ENCODE peak calls at places on chromosomes 16 and 17, in four cellular contexts. One of them, this sample, is unnamed.

GRCh38 chr17:6749519-6749918 is 6.3 kb upstream of the XAF1 start:
- DNase-seq in HepG2: no peak
- DNase-seq in GM12878: no peak
- DNase-seq in K562: no peak
- DNase-seq in this sample: no peak

GRCh38 chr16:11250091-11250785 is 5.8 kb downstream of the SOCS1 start:
- DNase-seq in HepG2: no peak
- DNase-seq in K562: no peak
- DNase-seq in GM12878: no peak
- DNase-seq in this sample: no peak

GRCh38 chr16:11914210-11914758 is 1.5 kb downstream of the GSPT1 start:
- DNase-seq in GM12878: no peak
- DNase-seq in HepG2: no peak
- DNase-seq in K562: no peak
- DNase-seq in this sample: no peak

GRCh38 chr16:85912271-85912974 is 13.5 kb downstream of the IRF8 start:
- DNase-seq in HepG2: no peak
- DNase-seq in GM12878: no peak
- DNase-seq in K562: no peak
- DNase-seq in this sample: no peak

GRCh38 chr16:54342001-54342776 is 55.6 kb upstream of the IRX3 start:
- DNase-seq in GM12878: no peak
- DNase-seq in K562: no peak
- DNase-seq in HepG2: no peak
- DNase-seq in this sample: no peak

GRCh38 chr17:81237591-81238489 is 1.0 kb downstream of the TEPSIN start:
- DNase-seq in K562: no peak
- DNase-seq in GM12878: no peak
- DNase-seq in HepG2: no peak
- DNase-seq in this sample: no peak

GRCh38 chr17:17096438-17097178 is 54.4 kb downstream of the MPRIP start:
- DNase-seq in K562: no peak
- DNase-seq in GM12878: no peak
- DNase-seq in HepG2: peak
- DNase-seq in this sample: no peak

GRCh38 chr16:24721830-24722238 is 7.6 kb upstream of the TNRC6A start:
- DNase-seq in K562: no peak
- DNase-seq in HepG2: no peak
- DNase-seq in GM12878: no peak
- DNase-seq in this sample: no peak

GRCh38 chr17:19303367-19303776 is 59.2 kb downstream of the B9D1 start:
- DNase-seq in HepG2: no peak
- DNase-seq in K562: no peak
- DNase-seq in GM12878: no peak
- DNase-seq in this sample: no peak

GRCh38 chr16:11675561-11676511 is 7.6 kb downstream of the SNN start:
- DNase-seq in K562: no peak
- DNase-seq in HepG2: peak
- DNase-seq in GM12878: no peak
- DNase-seq in this sample: no peak

GRCh38 chr16:23107878-23108277 is 41.4 kb downstream of the USP31 start:
- DNase-seq in GM12878: no peak
- DNase-seq in HepG2: no peak
- DNase-seq in K562: no peak
- DNase-seq in this sample: no peak

GRCh38 chr17:18026408-18026776 is 12.6 kb downstream of the ATPAF2 start:
- DNase-seq in GM12878: no peak
- DNase-seq in HepG2: no peak
- DNase-seq in K562: no peak
- DNase-seq in this sample: no peak

GRCh38 chr17:61486135-61487120 is 34.2 kb downstream of the TBX4 start:
- DNase-seq in GM12878: no peak
- DNase-seq in K562: no peak
- DNase-seq in HepG2: no peak
- DNase-seq in this sample: peak

GRCh38 chr17:49748791-49749190 is 15.1 kb downstream of the FAM117A start:
- DNase-seq in GM12878: peak
- DNase-seq in HepG2: no peak
- DNase-seq in K562: no peak
- DNase-seq in this sample: no peak

GRCh38 chr16:67372664-67373063 is 20.6 kb downstream of the TPPP3 start:
- DNase-seq in GM12878: no peak
- DNase-seq in K562: no peak
- DNase-seq in HepG2: no peak
- DNase-seq in this sample: no peak

GRCh38 chr16:72066747-72067146 is 3.7 kb downstream of the HPR start:
- DNase-seq in HepG2: peak
- DNase-seq in GM12878: no peak
- DNase-seq in K562: peak
- DNase-seq in this sample: peak

GRCh38 chr16:71676236-71676635 is 48.3 kb downstream of the PHLPP2 start:
- DNase-seq in K562: no peak
- DNase-seq in HepG2: no peak
- DNase-seq in GM12878: no peak
- DNase-seq in this sample: no peak

GRCh38 chr17:28665994-28666393 is 4.0 kb downstream of the SUPT6H start:
- DNase-seq in HepG2: no peak
- DNase-seq in GM12878: no peak
- DNase-seq in K562: no peak
- DNase-seq in this sample: no peak

GRCh38 chr16:66069576-66069975 is 296.9 kb upstream of the CDH5 start:
- DNase-seq in GM12878: no peak
- DNase-seq in K562: no peak
- DNase-seq in HepG2: no peak
- DNase-seq in this sample: no peak

GRCh38 chr17:8576895-8577294 is 53.6 kb downstream of the MYH10 start:
- DNase-seq in GM12878: no peak
- DNase-seq in K562: no peak
- DNase-seq in HepG2: no peak
- DNase-seq in this sample: no peak

GRCh38 chr17:60330731-60331130 is 61.2 kb downstream of the USP32 start:
- DNase-seq in HepG2: no peak
- DNase-seq in K562: no peak
- DNase-seq in GM12878: no peak
- DNase-seq in this sample: no peak

GRCh38 chr16:75256059-75256870 is 4.8 kb upstream of the BCAR1 start:
- DNase-seq in GM12878: no peak
- DNase-seq in K562: peak
- DNase-seq in HepG2: peak
- DNase-seq in this sample: no peak

GRCh38 chr16:54927125-54928015 is 3.3 kb upstream of the IRX5 start:
- DNase-seq in GM12878: no peak
- DNase-seq in HepG2: no peak
- DNase-seq in K562: no peak
- DNase-seq in this sample: no peak

GRCh38 chr17:7046127-7046724 is 2.3 kb upstream of the SLC16A11 start:
- DNase-seq in HepG2: peak
- DNase-seq in K562: no peak
- DNase-seq in GM12878: no peak
- DNase-seq in this sample: no peak

GRCh38 chr16:66483689-66484452 is 56.8 kb downstream of the BEAN1 start:
- DNase-seq in HepG2: peak
- DNase-seq in K562: peak
- DNase-seq in GM12878: no peak
- DNase-seq in this sample: peak

GRCh38 chr16:64450170-64450569 is 671.7 kb downstream of the CDH11 start:
- DNase-seq in K562: no peak
- DNase-seq in HepG2: no peak
- DNase-seq in GM12878: no peak
- DNase-seq in this sample: no peak

GRCh38 chr17:79572136-79572915 is 38.5 kb downstream of the RBFOX3 start:
- DNase-seq in K562: no peak
- DNase-seq in HepG2: no peak
- DNase-seq in GM12878: no peak
- DNase-seq in this sample: no peak

GRCh38 chr16:65884018-65884417 is 482.5 kb upstream of the CDH5 start:
- DNase-seq in HepG2: no peak
- DNase-seq in GM12878: no peak
- DNase-seq in K562: no peak
- DNase-seq in this sample: no peak

GRCh38 chr16:53821957-53822625 is 118.1 kb downstream of the FTO start:
- DNase-seq in HepG2: peak
- DNase-seq in K562: no peak
- DNase-seq in GM12878: no peak
- DNase-seq in this sample: no peak

DNA sequence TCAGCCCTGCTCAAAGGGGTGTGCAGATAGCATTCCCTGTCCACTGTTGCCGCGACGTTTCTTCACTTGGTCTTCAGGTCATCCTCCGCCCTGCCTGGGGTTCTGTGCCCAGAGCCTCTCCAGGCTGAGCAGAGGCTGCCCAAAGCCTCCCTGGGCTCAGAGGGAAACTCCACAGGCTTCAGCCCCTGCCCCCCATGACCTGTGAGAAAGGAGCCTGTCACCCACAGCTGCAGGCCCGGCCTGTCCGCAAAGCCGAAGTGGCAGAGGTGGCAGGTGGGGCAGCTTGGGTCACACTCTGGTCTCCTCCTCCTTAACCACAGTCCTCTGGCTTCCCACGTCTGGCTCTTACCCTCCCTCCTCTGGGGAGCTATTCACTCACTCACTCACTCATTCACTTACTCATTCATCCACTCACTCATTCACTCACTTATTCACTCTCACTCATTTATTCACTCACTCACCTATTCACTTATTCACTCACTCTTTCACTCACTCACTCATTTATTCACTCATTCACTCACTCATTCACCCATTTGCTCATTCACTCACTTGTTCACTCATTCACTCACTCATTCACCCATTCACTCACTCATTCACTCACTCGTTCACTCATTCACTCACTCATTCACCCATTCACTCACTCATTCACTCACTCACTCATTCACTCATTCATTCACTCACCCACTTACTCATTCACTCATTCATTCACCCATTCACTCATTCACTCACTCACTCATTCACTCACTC is 7.1 kb upstream of the CPSF4L start:
- DNase-seq in HepG2: no peak
- DNase-seq in GM12878: no peak
- DNase-seq in K562: no peak
- DNase-seq in this sample: no peak
- TF ChIP-seq TARDBP in HepG2: no peak
- TF ChIP-seq TARDBP in GM12878: no peak
- TF ChIP-seq TARDBP in K562: no peak
- TF ChIP-seq TARDBP in this sample: no peak

GRCh38 chr17:65055708-65056638 is 567 bp downstream of the GNA13 start:
- DNase-seq in GM12878: no peak
- DNase-seq in K562: peak
- DNase-seq in HepG2: peak
- DNase-seq in this sample: peak
- TF ChIP-seq FOXK2 in GM12878: no peak
- TF ChIP-seq FOXK2 in K562: no peak
- TF ChIP-seq FOXK2 in HepG2: no peak
- TF ChIP-seq FOXK2 in this sample: no peak

DNA sequence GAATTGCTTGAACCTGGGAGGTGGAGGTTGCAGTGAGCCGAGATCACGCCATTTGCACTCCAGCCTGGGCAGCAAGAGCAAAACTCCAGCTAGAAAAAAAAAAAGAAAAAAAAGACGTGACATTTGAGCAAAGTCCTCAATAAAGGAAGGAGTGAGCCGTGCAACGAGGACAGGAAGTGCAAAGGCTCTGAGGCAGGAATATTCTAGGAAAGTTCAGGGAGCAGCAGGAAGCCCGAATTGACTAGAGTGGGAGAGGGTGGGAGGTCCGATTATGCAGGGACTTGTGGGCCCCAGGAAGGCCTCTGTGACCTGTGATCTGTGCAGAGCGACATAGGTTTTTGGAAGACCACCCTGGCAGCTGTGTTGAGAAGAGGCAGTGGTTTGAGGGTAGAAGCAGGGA is 8.6 kb upstream of the LASP1NB start:
- DNase-seq in HepG2: no peak
- DNase-seq in K562: no peak
- DNase-seq in GM12878: no peak
- DNase-seq in this sample: no peak
- TF ChIP-seq SP1 in HepG2: no peak
- TF ChIP-seq SP1 in K562: no peak
- TF ChIP-seq SP1 in GM12878: no peak
- TF ChIP-seq SP1 in this sample: no peak

GRCh38 chr16:88482630-88483391 is 29.7 kb downstream of the ZFPM1 start:
- DNase-seq in GM12878: no peak
- DNase-seq in HepG2: peak
- DNase-seq in K562: no peak
- DNase-seq in this sample: no peak
- TF ChIP-seq TARDBP in GM12878: no peak
- TF ChIP-seq TARDBP in HepG2: no peak
- TF ChIP-seq TARDBP in K562: no peak
- TF ChIP-seq TARDBP in this sample: no peak

DNA sequence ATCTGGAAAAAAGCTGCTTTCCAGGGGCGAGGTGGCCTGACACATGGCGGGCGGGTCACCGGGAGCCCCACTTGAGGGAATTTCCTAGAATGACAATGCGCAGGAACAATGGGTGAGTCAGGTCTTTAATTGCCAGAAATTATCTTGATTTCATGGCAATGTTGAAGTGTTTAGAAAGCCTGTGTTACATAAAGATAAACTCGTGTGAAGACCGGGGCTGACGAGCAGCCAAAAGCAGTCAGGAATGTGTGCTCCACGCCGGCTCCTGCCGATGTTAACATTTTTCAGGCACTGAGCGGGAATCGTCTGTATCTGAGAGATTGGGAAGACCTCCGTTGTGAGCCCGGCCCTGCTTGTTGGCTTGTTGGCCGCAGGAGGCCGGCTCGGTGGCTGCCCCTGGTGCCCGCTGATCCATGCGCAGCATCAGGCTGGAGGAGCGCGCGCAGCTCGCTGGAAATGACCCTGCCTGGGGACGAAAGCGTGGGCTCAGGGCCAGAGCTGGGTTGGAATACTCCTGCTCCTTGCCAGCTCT is 353.1 kb downstream of the FOXL1 start:
- DNase-seq in K562: peak
- DNase-seq in GM12878: no peak
- DNase-seq in HepG2: no peak
- DNase-seq in this sample: no peak
- TF ChIP-seq FOXK2 in K562: no peak
- TF ChIP-seq FOXK2 in GM12878: no peak
- TF ChIP-seq FOXK2 in HepG2: no peak
- TF ChIP-seq FOXK2 in this sample: no peak